ENCODE peak calls at places on chromosomes 11 and 22, in four cellular contexts. L is ELR, O is dorsolateral prefrontal cortex, C is ACHN. P is an unnamed sample.

GRCh38 chr11:3090096-3090901 is 33.1 kb upstream of the CARS1 start:
- DNase-seq in O (no peak), C (no peak), L (no peak), P (no peak)

GRCh38 chr11:44617671-44618461 is 52.4 kb downstream of the CD82 start:
- DNase-seq in C (no peak), O (peak), L (no peak), P (no peak)

GRCh38 chr11:45665933-45666647 is 668 bp upstream of the CHST1 start:
- DNase-seq in L (no peak), O (no peak), C (no peak), P (peak)

GRCh38 chr11:61460986-61461385 is 31.1 kb downstream of the SDHAF2 start:
- DNase-seq in L (no peak), O (no peak), C (no peak), P (no peak)

GRCh38 chr11:17076517-17077239 is 789 bp downstream of the RPS13 start:
- DNase-seq in O (no peak), C (no peak), L (no peak), P (peak)

GRCh38 chr11:65862191-65862735 is 2.0 kb downstream of the MUS81 start:
- DNase-seq in O (no peak), L (no peak), C (no peak), P (no peak)

GRCh38 chr11:17839973-17840611 is 105.5 kb downstream of the KCNC1 start:
- DNase-seq in C (no peak), L (peak), O (no peak), P (peak)

GRCh38 chr22:49014227-49015201 is 813.2 kb downstream of the BRD1 start:
- DNase-seq in O (peak), C (no peak), L (no peak), P (no peak)

GRCh38 chr11:97966901-97967300 is 1053.8 kb upstream of the CNTN5 start:
- DNase-seq in L (no peak), O (no peak), C (no peak), P (no peak)

GRCh38 chr22:28892175-28892731 is 8.9 kb downstream of the ZNRF3 start:
- DNase-seq in O (no peak), L (no peak), C (no peak), P (no peak)

GRCh38 chr11:17760102-17761029 is 25.8 kb downstream of the KCNC1 start:
- DNase-seq in C (peak), O (no peak), L (peak), P (peak)

P was measured in DMS53.